ENCODE peak calls at places on chromosomes 7 and 10, in ten cellular contexts. J is NCI-H1105, U is neural progenitor cell, F is HCT116, X is HFF-Myc, L is naive B cell, K is H54, N is fibroblast of mammary gland, Z is fibroblast of lung, B is activated B cell treated with CpG ODN at 0.5 μM for 24 hours. T is an unnamed sample.

GRCh38 chr7:29987821-29988317 is 1.7 kb downstream of the SCRN1 start:
- DNase-seq in J (no peak), U (peak; percentile 21), F (peak; percentile 89), X (peak; percentile 88), L (no peak), K (peak; percentile 78), N (peak; percentile 91), Z (peak; percentile 89), B (no peak), T (peak; percentile 88)

GRCh38 chr10:80771902-80772555 is 234.3 kb downstream of the SH2D4B start:
- DNase-seq in J (no peak), U (peak; percentile 21), F (no peak), X (no peak), L (no peak), K (no peak), N (no peak), Z (no peak), B (no peak), T (no peak)

GRCh38 chr7:98120559-98120958 is 13.9 kb downstream of the LMTK2 start:
- DNase-seq in J (no peak), U (no peak), F (no peak), X (no peak), L (no peak), K (no peak), N (no peak), Z (no peak), B (no peak), T (no peak)

GRCh38 chr7:13920053-13920697 is 69.3 kb downstream of the ETV1 start:
- DNase-seq in J (peak; percentile 94), U (peak; percentile 93), F (peak; percentile 96), X (peak; percentile 100), L (no peak), K (peak; percentile 55), N (peak; percentile 100), Z (peak; percentile 100), B (no peak), T (peak; percentile 100)

GRCh38 chr7:82507365-82507975 is 63.9 kb upstream of the CACNA2D1 start:
- DNase-seq in J (peak; percentile 32), U (no peak), F (no peak), X (no peak), L (no peak), K (no peak), N (no peak), Z (no peak), B (no peak), T (no peak)

GRCh38 chr10:112271982-112272381 is 11.2 kb upstream of the TECTB start:
- DNase-seq in J (no peak), U (no peak), F (no peak), X (no peak), L (no peak), K (no peak), N (peak; percentile 86), Z (peak; percentile 67), B (no peak), T (peak; percentile 85)

GRCh38 chr10:111967547-111967946 is 216.0 kb downstream of the GPAM start:
- DNase-seq in J (no peak), U (no peak), F (no peak), X (no peak), L (no peak), K (no peak), N (no peak), Z (no peak), B (no peak), T (no peak)

GRCh38 chr10:88783734-88784133 is 18.8 kb upstream of the LIPM start:
- DNase-seq in J (no peak), U (no peak), F (no peak), X (peak; percentile 72), L (no peak), K (no peak), N (peak; percentile 47), Z (no peak), B (no peak), T (peak; percentile 41)

GRCh38 chr10:35372329-35372728 is 36.0 kb downstream of the CCNY start:
- DNase-seq in J (no peak), U (no peak), F (no peak), X (no peak), L (peak; percentile 20), K (peak; percentile 16), N (peak; percentile 72), Z (no peak), B (no peak), T (no peak)

GRCh38 chr10:130022071-130022470 is 58.0 kb upstream of the EBF3 start:
- DNase-seq in J (no peak), U (no peak), F (no peak), X (no peak), L (no peak), K (no peak), N (no peak), Z (no peak), B (no peak), T (no peak)

GRCh38 chr10:74927701-74928100 is 101.3 kb downstream of the KAT6B start:
- DNase-seq in J (no peak), U (no peak), F (no peak), X (no peak), L (no peak), K (no peak), N (peak; percentile 61), Z (no peak), B (no peak), T (peak; percentile 61)

GRCh38 chr7:157386979-157387800 is 50.4 kb downstream of the DNAJB6 start:
- DNase-seq in J (peak; percentile 49), U (peak; percentile 84), F (peak; percentile 69), X (peak; percentile 78), L (peak; percentile 60), K (peak; percentile 35), N (peak; percentile 83), Z (peak; percentile 84), B (peak; percentile 52), T (peak; percentile 86)

T was measured in IMR-90.